ENCODE peak calls at places on chromosomes 3 and 15, in eight cellular contexts. One of them, this sample, is unnamed.

GRCh38 chr3:23740517-23741402 is 65.0 kb upstream of the UBE2E1 start:
- DNase-seq in AG09309: no peak
- DNase-seq in LoVo: peak
- DNase-seq in AG20443: peak
- DNase-seq in left ventricle myocardium inferior: no peak
- DNase-seq in AG09319: no peak
- DNase-seq in NCI-H1417: peak
- DNase-seq in Caki2: peak
- DNase-seq in this sample: peak

GRCh38 chr3:173009410-173009809 is 131.6 kb downstream of the SPATA16 start:
- DNase-seq in LoVo: no peak
- DNase-seq in left ventricle myocardium inferior: no peak
- DNase-seq in NCI-H1417: no peak
- DNase-seq in AG20443: peak
- DNase-seq in Caki2: no peak
- DNase-seq in AG09319: no peak
- DNase-seq in AG09309: no peak
- DNase-seq in this sample: no peak

GRCh38 chr15:61989698-61990097 is 70.5 kb downstream of the VPS13C start:
- DNase-seq in LoVo: no peak
- DNase-seq in Caki2: no peak
- DNase-seq in AG09319: no peak
- DNase-seq in left ventricle myocardium inferior: no peak
- DNase-seq in AG09309: no peak
- DNase-seq in NCI-H1417: no peak
- DNase-seq in AG20443: no peak
- DNase-seq in this sample: no peak

GRCh38 chr3:52851348-52851747 is 16.5 kb upstream of the MUSTN1 start:
- DNase-seq in left ventricle myocardium inferior: no peak
- DNase-seq in Caki2: peak
- DNase-seq in LoVo: peak
- DNase-seq in AG20443: peak
- DNase-seq in NCI-H1417: peak
- DNase-seq in AG09309: no peak
- DNase-seq in AG09319: no peak
- DNase-seq in this sample: peak

GRCh38 chr3:48070030-48070429 is 53.8 kb upstream of the MAP4 start:
- DNase-seq in NCI-H1417: no peak
- DNase-seq in AG09319: no peak
- DNase-seq in AG09309: no peak
- DNase-seq in LoVo: no peak
- DNase-seq in left ventricle myocardium inferior: no peak
- DNase-seq in Caki2: no peak
- DNase-seq in AG20443: no peak
- DNase-seq in this sample: no peak

GRCh38 chr15:36161781-36162212 is 417.6 kb upstream of the CDIN1 start:
- DNase-seq in AG20443: peak
- DNase-seq in Caki2: no peak
- DNase-seq in AG09319: peak
- DNase-seq in left ventricle myocardium inferior: peak
- DNase-seq in LoVo: no peak
- DNase-seq in AG09309: peak
- DNase-seq in NCI-H1417: no peak
- DNase-seq in this sample: no peak

GRCh38 chr3:170038434-170039110 is 777 bp downstream of the GPR160 start:
- DNase-seq in AG20443: no peak
- DNase-seq in left ventricle myocardium inferior: no peak
- DNase-seq in NCI-H1417: peak
- DNase-seq in LoVo: peak
- DNase-seq in AG09309: no peak
- DNase-seq in Caki2: no peak
- DNase-seq in AG09319: no peak
- DNase-seq in this sample: peak

GRCh38 chr3:138184994-138185393 is 2.1 kb upstream of the ARMC8 start:
- DNase-seq in AG09309: no peak
- DNase-seq in Caki2: peak
- DNase-seq in left ventricle myocardium inferior: no peak
- DNase-seq in NCI-H1417: no peak
- DNase-seq in LoVo: no peak
- DNase-seq in AG20443: peak
- DNase-seq in AG09319: no peak
- DNase-seq in this sample: peak

GRCh38 chr15:74523982-74524381 is 17.0 kb upstream of the ARID3B start:
- DNase-seq in Caki2: peak
- DNase-seq in AG09309: no peak
- DNase-seq in LoVo: no peak
- DNase-seq in AG09319: no peak
- DNase-seq in left ventricle myocardium inferior: no peak
- DNase-seq in NCI-H1417: no peak
- DNase-seq in AG20443: no peak
- DNase-seq in this sample: no peak

GRCh38 chr3:175187586-175187985 is 328.5 kb downstream of the NAALADL2 start:
- DNase-seq in LoVo: no peak
- DNase-seq in AG09319: no peak
- DNase-seq in AG20443: peak
- DNase-seq in left ventricle myocardium inferior: no peak
- DNase-seq in NCI-H1417: peak
- DNase-seq in AG09309: no peak
- DNase-seq in Caki2: no peak
- DNase-seq in this sample: no peak

GRCh38 chr3:62529230-62529629 is 155.9 kb upstream of the FEZF2 start:
- DNase-seq in Caki2: peak
- DNase-seq in left ventricle myocardium inferior: peak
- DNase-seq in NCI-H1417: peak
- DNase-seq in AG09309: no peak
- DNase-seq in LoVo: peak
- DNase-seq in AG09319: no peak
- DNase-seq in AG20443: no peak
- DNase-seq in this sample: peak

GRCh38 chr3:170553788-170554620 is 31.9 kb downstream of the SLC7A14 start:
- DNase-seq in Caki2: no peak
- DNase-seq in AG09319: no peak
- DNase-seq in LoVo: no peak
- DNase-seq in left ventricle myocardium inferior: no peak
- DNase-seq in AG09309: no peak
- DNase-seq in NCI-H1417: no peak
- DNase-seq in AG20443: no peak
- DNase-seq in this sample: no peak

GRCh38 chr3:127064391-127065137 is 81.6 kb downstream of the PLXNA1 start:
- DNase-seq in AG09319: no peak
- DNase-seq in left ventricle myocardium inferior: no peak
- DNase-seq in AG20443: peak
- DNase-seq in LoVo: no peak
- DNase-seq in NCI-H1417: no peak
- DNase-seq in AG09309: peak
- DNase-seq in Caki2: no peak
- DNase-seq in this sample: no peak

GRCh38 chr15:76286231-76286879 is 24.9 kb downstream of the ETFA start:
- DNase-seq in AG09309: no peak
- DNase-seq in Caki2: no peak
- DNase-seq in left ventricle myocardium inferior: no peak
- DNase-seq in NCI-H1417: no peak
- DNase-seq in LoVo: no peak
- DNase-seq in AG20443: peak
- DNase-seq in AG09319: no peak
- DNase-seq in this sample: no peak

This sample was measured in Calu3.